ENCODE peak calls at places on chromosomes 11 and 22, in ten cellular contexts. C, D, P, B, F, O, V, S, L and U are unnamed samples.

GRCh38 chr22:43789452-43789851 is 22.7 kb downstream of the EFCAB6 start:
- DNase-seq in V (peak), F (no peak), D (peak), P (peak), B (no peak), O (peak), S (peak), C (peak), L (no peak), U (no peak)

GRCh38 chr11:100639140-100639539 is 47.9 kb upstream of the ARHGAP42 start:
- DNase-seq in P (peak), O (peak), B (peak), C (no peak), L (no peak), F (no peak), V (peak), D (no peak), S (peak), U (peak)

GRCh38 chr11:45927684-45928413 is 5.4 kb downstream of the LARGE2 start:
- DNase-seq in L (no peak), F (peak), V (no peak), C (no peak), B (no peak), D (no peak), O (no peak), S (no peak), P (no peak), U (no peak)

GRCh38 chr11:84398017-84398626 is 1112.0 kb upstream of the CCDC90B start:
- DNase-seq in F (no peak), B (no peak), O (no peak), L (no peak), D (no peak), S (peak), C (no peak), P (no peak), V (peak), U (no peak)

GRCh38 chr22:32522237-32522636 is 47.6 kb downstream of the FBXO7 start:
- DNase-seq in O (no peak), F (no peak), D (no peak), B (no peak), V (no peak), L (no peak), C (no peak), P (no peak), S (no peak), U (no peak)

GRCh38 chr11:30406978-30407762 is 84.3 kb downstream of the ARL14EP start:
- DNase-seq in S (no peak), O (no peak), D (no peak), V (no peak), P (no peak), F (no peak), B (no peak), C (no peak), L (no peak), U (no peak)

GRCh38 chr11:72352859-72353551 is 81.3 kb downstream of the CLPB start:
- DNase-seq in P (no peak), L (peak), O (no peak), D (no peak), S (peak), V (peak), C (no peak), F (no peak), B (no peak), U (no peak)

GRCh38 chr11:69718147-69718546 is 14.3 kb upstream of the FGF19 start:
- DNase-seq in B (no peak), F (no peak), V (peak), S (peak), P (no peak), C (no peak), L (no peak), O (no peak), D (no peak), U (no peak)

GRCh38 chr11:83257638-83258229 is 28.4 kb downstream of the CCDC90B start:
- DNase-seq in O (no peak), L (no peak), D (no peak), V (no peak), B (no peak), C (peak), F (peak), P (no peak), S (peak), U (no peak)

GRCh38 chr22:36938028-36938425 is 24.6 kb downstream of the CSF2RB start:
- DNase-seq in O (no peak), P (peak), D (no peak), F (no peak), S (no peak), B (no peak), V (no peak), C (no peak), L (no peak), U (peak)

GRCh38 chr11:65078151-65078550 is 5.7 kb downstream of the CDCA5 start:
- DNase-seq in V (peak), B (peak), F (peak), L (no peak), O (peak), P (peak), D (no peak), S (peak), C (no peak), U (peak)

GRCh38 chr22:20962491-20962945 is 4.5 kb upstream of the AIFM3 start:
- DNase-seq in S (no peak), V (no peak), F (no peak), O (no peak), P (no peak), L (no peak), D (no peak), B (no peak), C (no peak), U (no peak)

GRCh38 chr11:105168457-105168856 is 28.9 kb upstream of the CARD18 start:
- DNase-seq in O (no peak), B (no peak), S (peak), C (no peak), P (no peak), L (no peak), F (no peak), D (no peak), V (no peak), U (no peak)

GRCh38 chr11:35549787-35550186 is 24.4 kb upstream of the PAMR1 start:
- DNase-seq in F (no peak), O (no peak), V (peak), L (no peak), C (peak), S (peak), B (no peak), P (peak), D (peak), U (no peak)

GRCh38 chr22:49300241-49300640 is 527.4 kb downstream of the BRD1 start:
- DNase-seq in D (no peak), S (no peak), V (no peak), C (no peak), O (no peak), P (no peak), B (no peak), F (peak), L (no peak), U (peak)

GRCh38 chr22:38347181-38347943 is 30.1 kb upstream of the CSNK1E start:
- DNase-seq in C (no peak), O (no peak), D (peak), B (peak), L (no peak), F (peak), S (no peak), P (no peak), V (no peak), U (no peak)

GRCh38 chr11:116730568-116730967 is 42.2 kb downstream of the BUD13 start:
- DNase-seq in F (peak), L (no peak), C (no peak), O (no peak), D (no peak), B (peak), S (no peak), V (no peak), P (no peak), U (peak)

GRCh38 chr11:122398167-122398566 is 257.4 kb upstream of the UBASH3B start:
- DNase-seq in F (no peak), D (no peak), C (no peak), S (peak), V (no peak), L (no peak), P (no peak), O (no peak), B (no peak), U (no peak)

GRCh38 chr22:48700566-48701295 is 1126.9 kb downstream of the BRD1 start:
- DNase-seq in L (no peak), O (no peak), P (no peak), C (no peak), D (no peak), F (no peak), V (no peak), B (no peak), S (no peak), U (no peak)

GRCh38 chr11:85299247-85299646 is 327.9 kb downstream of the DLG2 start:
- DNase-seq in B (no peak), S (no peak), C (peak), O (no peak), D (no peak), V (peak), F (no peak), P (no peak), L (no peak), U (no peak)

GRCh38 chr11:71946144-71946571 is 17.3 kb downstream of the RNF121 start:
- DNase-seq in C (peak), S (peak), B (no peak), L (no peak), F (no peak), D (no peak), P (no peak), O (no peak), V (peak), U (no peak)

GRCh38 chr11:8728566-8728965 is 46.0 kb downstream of the RPL27A start:
- DNase-seq in B (no peak), V (no peak), P (no peak), D (no peak), S (peak), C (no peak), F (no peak), O (no peak), L (no peak), U (no peak)

GRCh38 chr11:106131998-106132397 is 54.5 kb downstream of the AASDHPPT start:
- DNase-seq in P (no peak), O (no peak), C (no peak), F (no peak), S (no peak), D (no peak), L (no peak), B (no peak), V (no peak), U (no peak)

GRCh38 chr11:44361883-44362282 is 51.9 kb upstream of the ALX4 start:
- DNase-seq in C (no peak), F (no peak), L (no peak), V (no peak), B (no peak), P (no peak), D (no peak), O (no peak), S (no peak), U (no peak)

GRCh38 chr11:110389946-110390345 is 39.8 kb upstream of the FDX1 start:
- DNase-seq in V (no peak), D (no peak), S (no peak), B (no peak), L (no peak), C (no peak), F (no peak), O (no peak), P (no peak), U (no peak)

GRCh38 chr22:17797721-17798559 is 23.7 kb upstream of the BID start:
- DNase-seq in F (no peak), O (no peak), P (no peak), B (no peak), S (no peak), C (no peak), D (no peak), L (peak), V (no peak), U (no peak)

GRCh38 chr11:131612576-131612975 is 242.2 kb downstream of the NTM start:
- DNase-seq in D (no peak), F (no peak), B (no peak), C (no peak), V (no peak), O (no peak), S (no peak), P (no peak), L (no peak), U (no peak)

GRCh38 chr11:71342116-71342515 is 89.7 kb upstream of the SHANK2 start:
- DNase-seq in C (no peak), P (peak), D (no peak), V (no peak), F (no peak), O (no peak), S (peak), B (no peak), L (no peak), U (no peak)

GRCh38 chr22:24554316-24555159 is at the start of gene GUCD1:
- DNase-seq in P (no peak), F (peak), L (no peak), V (no peak), C (peak), D (no peak), B (peak), O (peak), S (peak), U (peak)

GRCh38 chr11:112459001-112459400 is 198.3 kb upstream of the PLET1 start:
- DNase-seq in B (no peak), V (no peak), S (no peak), P (no peak), O (no peak), C (no peak), D (no peak), F (no peak), L (no peak), U (no peak)

GRCh38 chr22:16559056-16559955 is 33.3 kb downstream of the CCT8L2 start:
- DNase-seq in L (no peak), P (no peak), B (no peak), V (no peak), F (no peak), S (no peak), D (no peak), C (no peak), O (no peak), U (no peak)

GRCh38 chr22:22928666-22929380 is 41.2 kb downstream of the IGLL5 start:
- DNase-seq in C (peak), L (peak), F (peak), P (peak), B (peak), O (no peak), S (peak), D (no peak), V (no peak), U (no peak)

GRCh38 chr22:45754822-45755221 is 83.2 kb downstream of the ATXN10 start:
- DNase-seq in D (no peak), S (no peak), L (no peak), O (no peak), V (no peak), C (no peak), F (no peak), P (peak), B (no peak), U (no peak)

GRCh38 chr22:23997092-23997491 is 8.2 kb downstream of the GSTT4 start:
- DNase-seq in B (no peak), O (no peak), L (no peak), D (no peak), F (no peak), S (no peak), V (no peak), C (no peak), P (no peak), U (no peak)

GRCh38 chr11:78315724-78316123 is 101.9 kb downstream of the GAB2 start:
- DNase-seq in F (no peak), B (no peak), P (no peak), O (no peak), S (no peak), V (no peak), C (no peak), L (no peak), D (no peak), U (no peak)

GRCh38 chr11:394034-394857 is at the start of gene PKP3:
- DNase-seq in V (peak), D (no peak), L (no peak), F (peak), S (peak), B (peak), O (peak), P (peak), C (peak), U (no peak)

GRCh38 chr11:72831521-72832300 is 17.5 kb downstream of the ATG16L2 start:
- DNase-seq in V (peak), C (peak), P (peak), L (no peak), B (peak), D (no peak), O (peak), S (peak), F (peak), U (peak)

GRCh38 chr11:45180888-45181594 is 34.6 kb downstream of the PRDM11 start:
- DNase-seq in S (peak), C (peak), B (peak), V (peak), L (no peak), F (peak), O (peak), D (no peak), P (peak), U (no peak)

GRCh38 chr11:118359295-118359958 is at the start of gene UBE4A:
- DNase-seq in D (peak), P (peak), F (peak), B (peak), L (peak), S (peak), V (peak), O (peak), C (peak), U (peak)
- TF ChIP-seq POLR2A in D (peak), P (peak), F (peak), B (no peak), L (peak), S (peak), V (peak), O (peak), C (peak), U (peak)

DNA sequence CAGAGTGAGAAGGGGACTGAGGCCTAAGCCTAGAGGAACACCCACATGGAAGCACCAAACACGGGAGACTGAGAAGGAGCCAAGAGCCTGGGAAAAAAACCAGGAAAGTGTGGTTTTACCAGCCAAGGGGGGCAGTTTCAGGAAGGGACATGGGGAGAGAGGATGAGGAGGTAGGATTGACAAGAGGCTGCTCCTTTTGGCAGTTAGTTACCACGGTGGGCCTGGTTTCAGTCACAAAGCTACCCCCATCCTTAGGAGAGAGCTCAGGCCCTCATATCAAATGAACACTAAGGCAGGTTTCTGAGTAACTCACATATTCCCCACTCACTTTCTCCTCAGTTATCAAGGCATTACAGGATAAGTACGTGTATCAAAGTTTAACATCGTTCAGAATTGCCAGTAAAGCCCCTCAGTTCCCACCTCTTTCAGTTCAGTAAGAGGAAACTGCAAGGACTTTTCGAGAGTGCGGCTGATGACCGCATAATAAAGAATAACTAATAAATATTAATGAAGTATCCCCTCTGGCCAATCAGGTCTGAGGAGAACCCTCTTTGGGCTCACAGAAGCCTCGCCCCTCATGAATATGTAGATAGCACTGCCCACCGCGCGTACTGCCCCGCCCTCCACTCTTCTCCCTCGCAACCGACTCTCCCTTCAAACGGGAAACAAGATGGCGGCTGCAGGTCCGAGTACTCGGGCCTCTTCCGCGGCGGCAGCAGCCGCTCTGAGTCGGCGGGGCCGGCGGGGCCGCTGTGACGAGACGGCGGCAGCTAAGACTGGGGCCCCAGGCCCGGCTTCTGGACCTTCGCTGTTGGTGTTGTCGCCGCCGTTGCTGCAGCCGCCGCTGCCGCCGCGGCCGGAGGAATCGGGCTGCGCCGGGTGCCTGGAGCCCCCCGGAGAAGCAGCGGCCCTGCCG is at the start of gene RNF169:
- DNase-seq in D (peak), L (peak), O (peak), F (peak), V (peak), C (peak), S (peak), P (peak), B (peak), U (peak)
- TF ChIP-seq POLR2A in D (no peak), L (peak), O (peak), F (peak), V (peak), C (peak), S (peak), P (peak), B (peak), U (peak)

GRCh38 chr11:67398661-67399563 is 2.7 kb downstream of the PPP1CA start:
- DNase-seq in S (no peak), L (no peak), V (no peak), D (no peak), P (no peak), B (no peak), C (no peak), F (no peak), O (no peak), U (no peak)

GRCh38 chr11:67400251-67400941 is 1.3 kb downstream of the PPP1CA start:
- DNase-seq in L (no peak), O (no peak), B (no peak), D (no peak), V (no peak), C (no peak), P (no peak), S (no peak), F (peak), U (no peak)

GRCh38 chr11:67400942-67401494 is 640 bp downstream of the PPP1CA start:
- DNase-seq in F (peak), V (no peak), B (no peak), P (no peak), L (no peak), C (no peak), O (no peak), D (no peak), S (no peak), U (no peak)

GRCh38 chr11:67404515-67405195 is 772 bp downstream of the TBC1D10C start:
- DNase-seq in P (peak), O (no peak), V (no peak), L (no peak), D (no peak), F (peak), S (no peak), C (no peak), B (no peak), U (peak)

GRCh38 chr11:67401495-67402191 is at the start of gene PPP1CA:
- DNase-seq in B (peak), F (peak), S (peak), L (no peak), D (peak), C (peak), O (peak), V (peak), P (peak), U (peak)
- TF ChIP-seq POLR2A in B (no peak), F (peak), S (peak), L (peak), D (no peak), C (peak), O (peak), V (peak), P (peak), U (peak)

DNA sequence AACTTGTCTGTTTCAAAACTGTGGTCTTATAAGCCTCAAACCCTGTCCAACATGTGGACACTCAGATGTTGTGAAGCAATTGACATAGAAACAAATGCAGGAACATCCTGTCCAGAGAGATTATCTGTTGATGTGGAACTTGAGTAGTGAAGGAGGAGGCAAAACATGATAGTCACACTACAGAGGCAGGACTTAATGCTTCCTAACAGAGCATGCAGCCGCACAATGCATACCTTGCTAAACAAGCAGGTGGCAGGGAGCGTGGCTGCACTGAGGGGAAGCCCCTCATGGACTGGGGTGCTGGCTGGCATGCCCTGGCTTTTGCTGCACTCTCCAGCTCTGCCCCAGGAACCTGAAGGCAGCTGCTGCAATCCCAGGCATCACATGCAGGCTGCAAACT is 5.3 kb downstream of the C22orf39 start:
- DNase-seq in L (no peak), B (no peak), P (no peak), O (no peak), F (no peak), C (no peak), V (no peak), S (no peak), D (no peak), U (no peak)
- TF ChIP-seq POLR2A in L (peak), B (no peak), P (no peak), O (no peak), F (no peak), C (no peak), V (no peak), S (no peak), D (no peak), U (no peak)

GRCh38 chr22:39520874-39521857 is 804 bp downstream of the ATF4 start:
- DNase-seq in O (peak), L (no peak), V (peak), B (peak), S (peak), P (peak), F (peak), D (peak), C (no peak), U (peak)
- TF ChIP-seq POLR2A in O (no peak), L (peak), V (no peak), B (no peak), S (no peak), P (no peak), F (no peak), D (no peak), C (no peak), U (no peak)